ENCODE peak calls at places on chromosomes 4 and X, in six cellular contexts. A is nephron progenitor cell, H is HFF-Myc, B is heart left ventricle, F is PC-3, P is prostate gland. T is an unnamed sample.

GRCh38 chrX:110794601-110795000 is 1.0 kb downstream of the CHRDL1 start:
- DNase-seq in B (no peak), P (no peak), A (no peak), F (no peak), H (no peak), T (no peak)

GRCh38 chr4:61079976-61080375 is 120.2 kb upstream of the ADGRL3 start:
- DNase-seq in A (no peak), H (no peak), F (peak; percentile 22), P (no peak), B (no peak), T (no peak)

GRCh38 chrX:130144509-130144908 is 21.1 kb downstream of the AIFM1 start:
- DNase-seq in B (no peak), A (no peak), H (no peak), F (peak; percentile 46), P (no peak), T (no peak)

GRCh38 chr4:2413821-2414610 is 4.4 kb downstream of the ZFYVE28 start:
- DNase-seq in B (no peak), H (no peak), A (no peak), F (peak; percentile 24), P (no peak), T (no peak)

GRCh38 chr4:82493721-82494425 is 63.5 kb downstream of the ENOPH1 start:
- DNase-seq in F (no peak), A (no peak), H (no peak), B (no peak), P (no peak), T (peak; percentile 83)

GRCh38 chr4:52837716-52838558 is 24.2 kb upstream of the RASL11B start:
- DNase-seq in B (no peak), F (peak; percentile 87), H (no peak), A (no peak), P (peak; percentile 54), T (peak; percentile 81)

GRCh38 chr4:106034205-106034604 is 138.9 kb downstream of the NPNT start:
- DNase-seq in H (no peak), B (no peak), A (no peak), F (no peak), P (no peak), T (peak; percentile 23)

GRCh38 chrX:16836371-16836770 is 33.8 kb downstream of the RBBP7 start:
- DNase-seq in B (no peak), A (peak; percentile 56), F (peak; percentile 9), H (no peak), P (no peak), T (no peak)

GRCh38 chrX:76148011-76148665 is 24.7 kb upstream of the PBDC1 start:
- DNase-seq in A (no peak), B (no peak), F (peak; percentile 76), H (no peak), P (no peak), T (peak; percentile 0)

GRCh38 chrX:69501433-69501832 is 2.7 kb upstream of the NALF2 start:
- DNase-seq in H (no peak), B (no peak), P (no peak), F (peak; percentile 7), A (peak; percentile 45), T (no peak)

GRCh38 chr4:148787831-148788477 is 345.7 kb upstream of the NR3C2 start:
- DNase-seq in P (peak; percentile 37), H (no peak), A (no peak), F (peak; percentile 48), B (no peak), T (no peak)

GRCh38 chr4:177583000-177583399 is 140.8 kb upstream of the AGA start:
- DNase-seq in B (no peak), P (no peak), H (no peak), A (no peak), F (peak; percentile 14), T (peak; percentile 15)

GRCh38 chr4:100421356-100421978 is 96.4 kb downstream of the EMCN start:
- DNase-seq in P (no peak), F (peak; percentile 43), A (no peak), H (peak; percentile 16), B (no peak), T (peak; percentile 63)
- TF ChIP-seq CTCF in P (peak; percentile 53), F (peak; percentile 71), A (peak; percentile 41), H (peak; percentile 27), B (peak; percentile 27), T (peak; percentile 81)

GRCh38 chr4:22970665-22971064 is 277.9 kb downstream of the GBA3 start:
- DNase-seq in A (no peak), B (no peak), P (no peak), F (no peak), H (no peak), T (no peak)
- TF ChIP-seq CTCF in A (no peak), B (no peak), P (no peak), F (no peak), H (no peak), T (no peak)

DNA sequence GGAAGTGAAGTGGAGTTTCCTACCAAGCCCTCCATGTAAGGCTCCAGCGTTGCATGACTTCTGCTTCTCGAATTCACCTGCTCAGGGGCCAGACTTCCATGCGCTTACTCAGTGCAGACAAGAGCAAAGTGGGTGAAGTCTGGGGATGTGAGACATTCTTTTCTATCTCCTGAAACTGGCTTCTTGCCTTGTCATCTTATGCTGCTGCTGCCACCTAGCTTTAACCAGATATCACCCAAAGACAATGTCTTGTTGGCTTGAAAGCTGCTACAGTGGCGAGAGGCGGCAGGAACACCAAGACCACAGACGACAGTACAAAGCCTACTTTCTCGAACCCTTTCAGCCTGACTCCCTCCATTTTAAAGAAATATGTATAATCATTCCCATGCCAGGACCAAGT is 103.6 kb upstream of the ADGRG2 start:
- DNase-seq in B (no peak), H (no peak), F (peak; percentile 61), A (no peak), P (peak; percentile 4), T (no peak)
- TF ChIP-seq CTCF in B (no peak), H (no peak), F (peak; percentile 56), A (no peak), P (no peak), T (no peak)

DNA sequence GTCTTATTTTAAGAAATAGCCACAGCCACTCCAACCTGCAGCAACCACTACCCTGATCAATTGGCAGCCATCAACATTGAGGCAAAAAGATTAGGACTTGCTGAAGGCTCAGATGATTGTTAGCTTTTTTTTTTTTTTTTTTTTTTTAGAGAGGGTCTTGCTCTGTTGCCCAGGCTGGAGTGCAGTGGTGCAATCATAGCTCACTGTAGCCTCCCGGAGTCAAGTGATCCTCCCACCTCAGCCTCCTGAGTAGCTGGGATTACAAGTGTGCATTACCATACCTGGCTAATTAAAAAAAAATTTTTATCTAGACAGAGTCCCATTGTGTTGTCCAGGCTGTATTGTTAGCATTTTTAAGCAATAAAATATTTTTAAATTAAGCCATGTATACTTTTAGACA is 26.5 kb downstream of the RHOH start:
- DNase-seq in H (no peak), F (no peak), P (no peak), B (no peak), A (no peak), T (no peak)
- TF ChIP-seq CTCF in H (no peak), F (no peak), P (no peak), B (no peak), A (no peak), T (no peak)

T was measured in HFFc6.